ENCODE peak calls at places on chromosome 10, in four cellular contexts. Z is lung, X is BJ, E is breast epithelium. B is an unnamed sample.

GRCh38 chr10:105434970-105435369 is 793.9 kb downstream of the SORCS3 start:
- DNase-seq in X (no peak), Z (no peak), E (no peak), B (no peak)

GRCh38 chr10:101972761-101973160 is 83.2 kb downstream of the ARMH3 start:
- DNase-seq in Z (no peak), E (no peak), X (no peak), B (no peak)

GRCh38 chr10:126234630-126235029 is 153.6 kb downstream of the ADAM12 start:
- DNase-seq in E (no peak), Z (no peak), X (no peak), B (no peak)

GRCh38 chr10:110398419-110399162 is 93.9 kb upstream of the SMNDC1 start:
- DNase-seq in E (peak; percentile 71), Z (peak; percentile 49), X (peak; percentile 95), B (peak; percentile 48)

GRCh38 chr10:91409869-91410637 is at the start of gene HECTD2:
- DNase-seq in E (peak; percentile 60), X (no peak), Z (peak; percentile 76), B (peak; percentile 84)

GRCh38 chr10:32105782-32106382 is 49.7 kb upstream of the KIF5B start:
- DNase-seq in E (no peak), Z (no peak), X (no peak), B (no peak)

GRCh38 chr10:76152186-76152585 is 720.8 kb downstream of the LRMDA start:
- DNase-seq in E (no peak), Z (no peak), X (no peak), B (no peak)

GRCh38 chr10:34252111-34252510 is 563.0 kb downstream of the PARD3 start:
- DNase-seq in X (no peak), Z (no peak), E (no peak), B (peak; percentile 32)

GRCh38 chr10:116947838-116948529 is 57.0 kb downstream of the SHTN1 start:
- DNase-seq in Z (no peak), X (no peak), E (no peak), B (peak; percentile 28)

GRCh38 chr10:15113766-15114165 is 16.6 kb downstream of the RPP38 start:
- DNase-seq in E (no peak), X (no peak), Z (no peak), B (no peak)

GRCh38 chr10:105545101-105545500 is 904.0 kb downstream of the SORCS3 start:
- DNase-seq in X (no peak), Z (no peak), E (no peak), B (no peak)

GRCh38 chr10:43225787-43226153 is 41.1 kb downstream of the RASGEF1A start:
- DNase-seq in E (peak; percentile 38), Z (no peak), X (no peak), B (peak; percentile 66)

GRCh38 chr10:97184971-97185325 is 811 bp downstream of the SLIT1 start:
- DNase-seq in X (no peak), Z (no peak), E (no peak), B (no peak)

GRCh38 chr10:97180367-97180763 is 5.4 kb downstream of the SLIT1 start:
- DNase-seq in E (no peak), Z (no peak), X (no peak), B (no peak)

GRCh38 chr10:97180986-97181385 is 4.8 kb downstream of the SLIT1 start:
- DNase-seq in X (no peak), E (no peak), Z (no peak), B (no peak)

GRCh38 chr10:97183314-97183713 is 2.4 kb downstream of the SLIT1 start:
- DNase-seq in Z (no peak), E (no peak), X (no peak), B (no peak)

GRCh38 chr10:97182327-97182990 is 3.3 kb downstream of the SLIT1 start:
- DNase-seq in E (no peak), Z (no peak), X (no peak), B (no peak)
- H3K27me3 ChIP-seq in E (peaks cover 30% of the 10 kb centered on the region), Z (peaks cover 9% of the 10 kb centered on the region), X (peaks cover 38% of the 10 kb centered on the region), B (peaks cover 42% of the 10 kb centered on the region)

GRCh38 chr10:103278424-103278823 is 1.5 kb downstream of the INA start:
- DNase-seq in X (no peak), Z (no peak), E (no peak), B (peak; percentile 32)

GRCh38 chr10:103278862-103279298 is 1.9 kb downstream of the INA start:
- DNase-seq in Z (peak; percentile 32), X (no peak), E (no peak), B (peak; percentile 72)

GRCh38 chr10:103277713-103278299 is 868 bp downstream of the INA start:
- DNase-seq in X (no peak), Z (no peak), E (no peak), B (peak; percentile 68)

GRCh38 chr10:103276251-103276936 is 544 bp upstream of the INA start:
- DNase-seq in E (no peak), Z (no peak), X (no peak), B (no peak)

GRCh38 chr10:103276941-103277712 is at the start of gene INA:
- DNase-seq in Z (no peak), X (no peak), E (no peak), B (peak; percentile 94)
- H3K4me3 ChIP-seq in Z (no peak within 1 kb of the TSS), X (peak within 1 kb of the TSS; percentile 38), E (peak within 1 kb of the TSS; percentile 34), B (peak within 1 kb of the TSS; percentile 61)

DNA sequence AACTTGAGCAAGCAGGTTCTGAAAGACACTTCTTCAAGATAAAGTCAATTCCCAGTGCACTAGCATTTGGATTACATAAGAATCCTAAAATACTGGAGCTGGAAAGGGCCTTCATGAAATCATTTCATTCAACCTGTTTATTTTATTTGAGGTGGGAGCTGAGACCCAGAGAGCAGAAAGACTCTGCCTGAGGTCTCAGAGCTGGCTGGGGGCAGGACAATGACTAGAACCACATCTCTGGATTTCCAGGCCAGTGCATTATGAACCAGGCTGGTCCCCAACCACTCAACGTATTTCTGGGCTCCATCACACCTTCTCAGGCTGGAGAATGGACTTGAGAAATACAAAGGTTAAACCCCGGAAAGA is 8.4 kb downstream of the ANXA11 start:
- DNase-seq in E (no peak), Z (no peak), X (no peak), B (peak; percentile 3)
- H3K36me3 ChIP-seq in E (no peaks in the 10 kb centered on the region), Z (peaks cover 6% of the 10 kb centered on the region), X (peaks cover 11% of the 10 kb centered on the region), B (no peaks in the 10 kb centered on the region)

GRCh38 chr10:132041340-132041739 is 24.4 kb upstream of the JAKMIP3 start:
- DNase-seq in E (no peak), Z (no peak), X (no peak), B (no peak)

GRCh38 chr10:132039371-132039770 is 26.4 kb upstream of the JAKMIP3 start:
- DNase-seq in Z (no peak), X (no peak), E (no peak), B (no peak)

GRCh38 chr10:132037676-132037975 is 28.1 kb upstream of the JAKMIP3 start:
- DNase-seq in Z (no peak), X (no peak), E (no peak), B (peak; percentile 92)

GRCh38 chr10:132036887-132037675 is 28.7 kb upstream of the JAKMIP3 start:
- DNase-seq in Z (no peak), X (no peak), E (no peak), B (peak; percentile 86)

DNA sequence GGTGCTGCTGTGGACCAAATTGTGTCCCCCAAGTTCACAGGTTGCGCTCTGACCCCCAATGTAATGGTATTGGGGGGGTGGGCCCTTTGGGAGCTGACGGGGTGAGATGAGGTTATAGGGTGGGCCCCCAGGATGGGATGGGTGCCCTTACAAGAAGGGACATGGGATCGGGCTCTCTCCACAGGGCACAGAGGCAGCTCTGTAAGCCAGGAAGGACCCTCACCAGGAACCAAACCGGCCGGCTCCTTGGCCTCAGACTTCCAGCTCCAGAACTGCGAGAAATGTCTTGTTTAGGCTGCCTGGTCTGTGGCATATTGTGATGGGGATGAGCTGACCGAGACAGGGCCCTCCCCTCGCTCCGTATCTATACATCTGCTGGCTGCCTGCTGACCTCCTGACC is 25.7 kb upstream of the JAKMIP3 start:
- DNase-seq in E (no peak), X (no peak), Z (no peak), B (peak; percentile 81)
- H3K27me3 ChIP-seq in E (peaks cover 12% of the 10 kb centered on the region), X (peaks cover 25% of the 10 kb centered on the region), Z (no peaks in the 10 kb centered on the region), B (peaks cover 20% of the 10 kb centered on the region)

GRCh38 chr10:119620771-119621384 is 24.1 kb upstream of the TIAL1 start:
- DNase-seq in X (no peak), Z (no peak), E (no peak), B (no peak)

GRCh38 chr10:119614686-119615085 is 17.9 kb upstream of the TIAL1 start:
- DNase-seq in Z (no peak), X (no peak), E (no peak), B (no peak)

GRCh38 chr10:119619215-119619614 is 22.5 kb upstream of the TIAL1 start:
- DNase-seq in X (no peak), E (no peak), Z (no peak), B (no peak)

GRCh38 chr10:119620241-119620753 is 23.5 kb upstream of the TIAL1 start:
- DNase-seq in X (no peak), E (no peak), Z (no peak), B (no peak)

DNA sequence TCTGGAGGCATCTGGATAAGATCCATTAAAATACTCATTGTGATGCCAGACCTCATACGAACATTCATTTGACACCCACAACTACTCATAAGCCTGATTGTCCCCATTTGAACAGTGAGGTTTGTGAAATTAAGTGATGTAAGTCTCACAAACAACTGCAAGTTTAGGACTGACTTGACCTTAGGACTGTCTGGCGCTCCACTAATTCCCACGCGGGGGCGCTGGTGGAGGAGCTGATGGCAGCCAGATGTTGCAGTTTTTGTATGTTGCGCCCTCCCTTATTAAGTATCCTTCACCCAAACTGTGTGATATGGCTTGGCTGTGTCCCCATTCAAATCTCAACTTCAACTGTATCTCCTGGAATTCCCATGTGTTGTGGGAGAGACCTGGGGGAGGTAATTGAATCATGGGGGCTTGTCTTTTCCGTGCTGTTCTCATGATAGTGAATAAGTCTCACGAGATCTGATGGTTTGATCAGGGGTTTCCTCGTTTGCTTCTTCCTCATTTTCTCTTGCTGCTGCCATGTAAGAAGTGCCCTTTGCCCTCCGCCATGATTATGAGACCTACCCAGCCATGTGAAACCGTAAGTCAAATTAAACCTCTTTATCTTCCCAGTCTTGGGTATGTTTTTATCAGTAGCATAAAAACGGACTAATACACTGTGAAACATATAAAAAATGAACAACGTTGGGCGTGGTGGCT is 20.3 kb upstream of the TIAL1 start:
- DNase-seq in Z (no peak), E (no peak), X (no peak), B (peak; percentile 19)
- H3K4me3 ChIP-seq in Z (no peak overlapping the region), E (no peak overlapping the region), X (no peak overlapping the region), B (no peak overlapping the region)

GRCh38 chr10:100942229-100942628 is 27.1 kb upstream of the SEMA4G start:
- DNase-seq in Z (no peak), X (no peak), E (no peak), B (no peak)
- H3K36me3 ChIP-seq in Z (peaks cover 23% of the 10 kb centered on the region), X (peaks cover 12% of the 10 kb centered on the region), E (no peaks in the 10 kb centered on the region), B (peaks cover 6% of the 10 kb centered on the region)

GRCh38 chr10:100668001-100668400 is 77.4 kb upstream of the PAX2 start:
- DNase-seq in X (no peak), E (no peak), Z (no peak), B (peak; percentile 90)

GRCh38 chr10:100669616-100670015 is 75.8 kb upstream of the PAX2 start:
- DNase-seq in X (no peak), E (no peak), Z (no peak), B (no peak)

GRCh38 chr10:100670828-100671479 is 74.4 kb upstream of the PAX2 start:
- DNase-seq in X (no peak), E (no peak), Z (no peak), B (peak; percentile 95)

GRCh38 chr10:100670368-100670767 is 75.0 kb upstream of the PAX2 start:
- DNase-seq in E (no peak), X (no peak), Z (no peak), B (no peak)

DNA sequence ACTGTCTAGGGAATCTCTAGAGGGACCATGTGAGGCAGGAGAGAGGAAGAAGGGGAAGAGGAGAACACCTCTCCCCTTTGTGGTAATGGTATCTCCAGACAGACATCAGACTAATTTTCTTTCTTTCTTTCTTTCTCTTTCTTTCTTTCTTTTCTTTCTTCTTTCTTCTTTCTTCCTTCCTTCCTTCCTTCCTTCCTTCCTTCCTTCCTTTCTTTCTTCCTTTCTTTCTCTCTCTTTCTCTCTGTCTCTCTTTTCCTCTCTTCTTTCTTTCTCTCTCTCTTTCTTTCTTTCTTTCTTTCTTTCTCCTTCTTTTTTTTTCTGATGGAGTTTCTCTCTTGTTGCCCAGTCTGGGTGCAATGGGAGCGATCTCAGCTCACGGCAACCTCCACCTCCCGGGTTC is 73.2 kb upstream of the PAX2 start:
- DNase-seq in X (no peak), E (no peak), Z (no peak), B (no peak)
- H3K27me3 ChIP-seq in X (peaks cover 23% of the 10 kb centered on the region), E (peaks cover 79% of the 10 kb centered on the region), Z (peaks cover 11% of the 10 kb centered on the region), B (peaks cover 34% of the 10 kb centered on the region)